ENCODE peak calls at places on chromosomes 1 and 21, in five cellular contexts. One of them, this sample, is unnamed.

GRCh38 chr1:8822383-8823294 is 5.2 kb upstream of the RERE start:
- DNase-seq in mammary epithelial cell: peak; percentile 84
- DNase-seq in GM23248: peak; percentile 92
- DNase-seq in upper lobe of right lung: no peak
- DNase-seq in aorta: no peak
- DNase-seq in this sample: no peak

GRCh38 chr1:4768553-4768952 is 114.1 kb downstream of the AJAP1 start:
- DNase-seq in mammary epithelial cell: no peak
- DNase-seq in GM23248: no peak
- DNase-seq in upper lobe of right lung: no peak
- DNase-seq in aorta: no peak
- DNase-seq in this sample: no peak

GRCh38 chr1:116268211-116268610 is 104.8 kb upstream of the ATP1A1 start:
- DNase-seq in mammary epithelial cell: peak; percentile 93
- DNase-seq in GM23248: peak; percentile 27
- DNase-seq in upper lobe of right lung: peak; percentile 70
- DNase-seq in aorta: peak; percentile 52
- DNase-seq in this sample: peak; percentile 80

GRCh38 chr21:39845581-39846130 is 21.6 kb upstream of the PCP4 start:
- DNase-seq in mammary epithelial cell: no peak
- DNase-seq in GM23248: no peak
- DNase-seq in upper lobe of right lung: no peak
- DNase-seq in aorta: no peak
- DNase-seq in this sample: no peak

GRCh38 chr1:184639205-184639604 is 115.5 kb downstream of the EDEM3 start:
- DNase-seq in mammary epithelial cell: no peak
- DNase-seq in GM23248: no peak
- DNase-seq in upper lobe of right lung: no peak
- DNase-seq in aorta: no peak
- DNase-seq in this sample: no peak

GRCh38 chr1:200917291-200917817 is 22.7 kb downstream of the INAVA start:
- DNase-seq in mammary epithelial cell: peak; percentile 81
- DNase-seq in GM23248: no peak
- DNase-seq in upper lobe of right lung: no peak
- DNase-seq in aorta: no peak
- DNase-seq in this sample: no peak

GRCh38 chr21:41429305-41429704 is 3.3 kb downstream of the MX1 start:
- DNase-seq in mammary epithelial cell: no peak
- DNase-seq in GM23248: no peak
- DNase-seq in upper lobe of right lung: no peak
- DNase-seq in aorta: no peak
- DNase-seq in this sample: no peak

GRCh38 chr1:169914534-169914933 is 20.8 kb upstream of the SCYL3 start:
- DNase-seq in mammary epithelial cell: peak; percentile 38
- DNase-seq in GM23248: peak; percentile 64
- DNase-seq in upper lobe of right lung: no peak
- DNase-seq in aorta: no peak
- DNase-seq in this sample: no peak

GRCh38 chr1:175757381-175758015 is 14.1 kb upstream of the TNR start:
- DNase-seq in mammary epithelial cell: peak; percentile 13
- DNase-seq in GM23248: peak; percentile 12
- DNase-seq in upper lobe of right lung: no peak
- DNase-seq in aorta: no peak
- DNase-seq in this sample: no peak

GRCh38 chr1:71343686-71344416 is 263.0 kb upstream of the ZRANB2 start:
- DNase-seq in mammary epithelial cell: peak; percentile 12
- DNase-seq in GM23248: peak; percentile 14
- DNase-seq in upper lobe of right lung: no peak
- DNase-seq in aorta: no peak
- DNase-seq in this sample: no peak

GRCh38 chr21:29601072-29601471 is 302.4 kb downstream of the BACH1 start:
- DNase-seq in mammary epithelial cell: no peak
- DNase-seq in GM23248: no peak
- DNase-seq in upper lobe of right lung: no peak
- DNase-seq in aorta: no peak
- DNase-seq in this sample: no peak

GRCh38 chr1:10696977-10697376 is 99.5 kb downstream of the CASZ1 start:
- DNase-seq in mammary epithelial cell: no peak
- DNase-seq in GM23248: peak; percentile 24
- DNase-seq in upper lobe of right lung: no peak
- DNase-seq in aorta: no peak
- DNase-seq in this sample: no peak

GRCh38 chr1:19306941-19307340 is 5.0 kb downstream of the AKR7A2 start:
- DNase-seq in mammary epithelial cell: no peak
- DNase-seq in GM23248: no peak
- DNase-seq in upper lobe of right lung: no peak
- DNase-seq in aorta: no peak
- DNase-seq in this sample: no peak

GRCh38 chr1:14928412-14928811 is 225.1 kb upstream of the TMEM51 start:
- DNase-seq in mammary epithelial cell: no peak
- DNase-seq in GM23248: no peak
- DNase-seq in upper lobe of right lung: no peak
- DNase-seq in aorta: no peak
- DNase-seq in this sample: no peak

GRCh38 chr1:209717818-209718217 is 13.2 kb downstream of the HSD11B1 start:
- DNase-seq in mammary epithelial cell: no peak
- DNase-seq in GM23248: no peak
- DNase-seq in upper lobe of right lung: no peak
- DNase-seq in aorta: no peak
- DNase-seq in this sample: no peak

GRCh38 chr1:8094481-8095241 is 68.6 kb upstream of the ERRFI1 start:
- DNase-seq in mammary epithelial cell: peak; percentile 67
- DNase-seq in GM23248: peak; percentile 87
- DNase-seq in upper lobe of right lung: no peak
- DNase-seq in aorta: no peak
- DNase-seq in this sample: no peak

GRCh38 chr1:246005067-246005466 is 502.0 kb downstream of the SMYD3 start:
- DNase-seq in mammary epithelial cell: peak; percentile 77
- DNase-seq in GM23248: peak; percentile 94
- DNase-seq in upper lobe of right lung: no peak
- DNase-seq in aorta: no peak
- DNase-seq in this sample: no peak

GRCh38 chr1:173717238-173717637 is 2.5 kb downstream of the KLHL20 start:
- DNase-seq in mammary epithelial cell: no peak
- DNase-seq in GM23248: peak; percentile 26
- DNase-seq in upper lobe of right lung: no peak
- DNase-seq in aorta: no peak
- DNase-seq in this sample: no peak

GRCh38 chr1:173714441-173714758 is 381 bp upstream of the KLHL20 start:
- DNase-seq in mammary epithelial cell: no peak
- DNase-seq in GM23248: no peak
- DNase-seq in upper lobe of right lung: no peak
- DNase-seq in aorta: no peak
- DNase-seq in this sample: no peak

GRCh38 chr1:173715538-173715844 is 710 bp downstream of the KLHL20 start:
- DNase-seq in mammary epithelial cell: no peak
- DNase-seq in GM23248: no peak
- DNase-seq in upper lobe of right lung: no peak
- DNase-seq in aorta: no peak
- DNase-seq in this sample: no peak

DNA sequence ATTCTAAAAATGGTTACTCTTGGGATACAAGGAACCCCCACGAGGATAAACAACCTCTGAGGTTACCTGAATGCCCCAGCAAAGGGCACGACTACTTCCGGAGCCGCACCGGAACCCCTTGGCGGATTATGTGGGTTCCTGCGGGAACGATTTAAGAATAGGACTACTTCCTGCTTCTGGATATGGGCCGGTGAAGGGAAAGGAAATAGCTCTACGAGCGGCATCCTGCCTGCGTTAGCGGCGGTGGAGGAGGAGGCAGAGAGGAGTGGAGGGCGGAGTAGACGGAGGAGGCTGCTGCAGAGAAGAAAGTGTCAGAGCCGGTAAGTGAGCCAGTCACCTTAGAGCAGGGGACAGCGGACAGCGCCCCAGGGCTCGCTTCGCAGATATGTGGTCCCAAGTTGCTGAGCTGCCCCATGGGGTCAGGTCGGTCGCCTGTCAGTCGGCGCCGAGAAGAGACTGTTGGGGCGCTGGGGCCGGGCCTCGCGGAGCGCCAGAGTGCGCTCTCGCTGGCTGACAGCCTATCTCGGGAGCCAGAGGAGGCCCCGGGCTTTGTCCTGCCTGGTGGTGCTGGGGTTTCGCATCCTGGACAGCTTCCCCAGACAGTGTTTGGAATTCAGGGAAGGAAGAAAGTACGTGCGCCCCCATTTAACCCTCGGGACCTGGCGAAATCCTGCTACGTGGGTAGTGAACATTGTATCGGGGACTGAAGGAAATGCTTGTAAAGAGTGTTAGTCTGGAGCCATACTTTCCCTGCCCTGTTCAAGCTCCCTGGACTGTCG is at the start of gene KLHL20:
- DNase-seq in mammary epithelial cell: peak; percentile 89
- DNase-seq in GM23248: peak; percentile 95
- DNase-seq in upper lobe of right lung: peak; percentile 88
- DNase-seq in aorta: peak; percentile 87
- DNase-seq in this sample: peak; percentile 71
- H3K27ac ChIP-seq in mammary epithelial cell: peak within 1 kb of the TSS; percentile 47
- H3K27ac ChIP-seq in GM23248: peak within 1 kb of the TSS; percentile 71
- H3K27ac ChIP-seq in upper lobe of right lung: peak within 1 kb of the TSS; percentile 94
- H3K27ac ChIP-seq in aorta: peak within 1 kb of the TSS; percentile 88
- H3K27ac ChIP-seq in this sample: peak within 1 kb of the TSS; percentile 86

GRCh38 chr1:215022204-215022603 is 60.3 kb upstream of the KCNK2 start:
- DNase-seq in mammary epithelial cell: no peak
- DNase-seq in GM23248: no peak
- DNase-seq in upper lobe of right lung: no peak
- DNase-seq in aorta: no peak
- DNase-seq in this sample: no peak
- H3K27ac ChIP-seq in mammary epithelial cell: no peak overlapping the region
- H3K27ac ChIP-seq in GM23248: peak overlapping the region; percentile 74
- H3K27ac ChIP-seq in upper lobe of right lung: no peak overlapping the region
- H3K27ac ChIP-seq in aorta: no peak overlapping the region
- H3K27ac ChIP-seq in this sample: no peak overlapping the region

GRCh38 chr1:96538883-96539282 is 182.7 kb upstream of the PTBP2 start:
- DNase-seq in mammary epithelial cell: no peak
- DNase-seq in GM23248: peak; percentile 94
- DNase-seq in upper lobe of right lung: no peak
- DNase-seq in aorta: no peak
- DNase-seq in this sample: no peak
- H3K27ac ChIP-seq in mammary epithelial cell: no peak overlapping the region
- H3K27ac ChIP-seq in GM23248: peak overlapping the region; percentile 89
- H3K27ac ChIP-seq in upper lobe of right lung: peak overlapping the region; percentile 71
- H3K27ac ChIP-seq in aorta: no peak overlapping the region
- H3K27ac ChIP-seq in this sample: peak overlapping the region; percentile 58

GRCh38 chr1:166974647-166975345 is 544 bp downstream of the ILDR2 start:
- DNase-seq in mammary epithelial cell: no peak
- DNase-seq in GM23248: no peak
- DNase-seq in upper lobe of right lung: no peak
- DNase-seq in aorta: no peak
- DNase-seq in this sample: no peak
- H3K27ac ChIP-seq in mammary epithelial cell: no peak overlapping the region
- H3K27ac ChIP-seq in GM23248: no peak overlapping the region
- H3K27ac ChIP-seq in upper lobe of right lung: no peak overlapping the region
- H3K27ac ChIP-seq in aorta: no peak overlapping the region
- H3K27ac ChIP-seq in this sample: no peak overlapping the region

DNA sequence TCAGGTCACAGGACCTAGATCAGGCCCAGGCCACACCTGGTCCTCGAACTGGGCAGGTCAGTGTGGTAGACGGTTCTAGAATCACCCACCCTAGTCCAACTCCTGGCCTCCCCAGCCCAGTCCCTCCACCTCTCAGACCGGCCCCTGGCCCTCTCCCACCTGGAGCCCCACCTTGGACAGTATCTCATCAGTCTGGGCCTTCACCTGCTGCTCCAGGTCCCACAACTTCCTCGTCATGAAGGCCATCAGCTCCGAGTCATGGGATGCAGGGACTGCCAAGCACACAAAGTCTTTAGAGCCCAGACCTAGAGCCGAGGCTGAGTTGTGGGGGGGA is 8.7 kb downstream of the UBXN11 start:
- DNase-seq in mammary epithelial cell: no peak
- DNase-seq in GM23248: no peak
- DNase-seq in upper lobe of right lung: no peak
- DNase-seq in aorta: no peak
- DNase-seq in this sample: no peak
- H3K27ac ChIP-seq in mammary epithelial cell: no peak overlapping the region
- H3K27ac ChIP-seq in GM23248: no peak overlapping the region
- H3K27ac ChIP-seq in upper lobe of right lung: no peak overlapping the region
- H3K27ac ChIP-seq in aorta: no peak overlapping the region
- H3K27ac ChIP-seq in this sample: no peak overlapping the region

GRCh38 chr1:77319036-77319705 is 37.4 kb downstream of the AK5 start:
- DNase-seq in mammary epithelial cell: peak; percentile 11
- DNase-seq in GM23248: peak; percentile 80
- DNase-seq in upper lobe of right lung: no peak
- DNase-seq in aorta: no peak
- DNase-seq in this sample: no peak

GRCh38 chr1:77316966-77317365 is 35.1 kb downstream of the AK5 start:
- DNase-seq in mammary epithelial cell: no peak
- DNase-seq in GM23248: peak; percentile 17
- DNase-seq in upper lobe of right lung: no peak
- DNase-seq in aorta: no peak
- DNase-seq in this sample: no peak

GRCh38 chr1:77322061-77322900 is 40.5 kb downstream of the AK5 start:
- DNase-seq in mammary epithelial cell: peak; percentile 94
- DNase-seq in GM23248: peak; percentile 90
- DNase-seq in upper lobe of right lung: no peak
- DNase-seq in aorta: no peak
- DNase-seq in this sample: no peak
- H3K27ac ChIP-seq in mammary epithelial cell: peak overlapping the region; percentile 65
- H3K27ac ChIP-seq in GM23248: peak overlapping the region; percentile 80
- H3K27ac ChIP-seq in upper lobe of right lung: no peak overlapping the region
- H3K27ac ChIP-seq in aorta: no peak overlapping the region
- H3K27ac ChIP-seq in this sample: no peak overlapping the region

GRCh38 chr1:50976111-50976889 is 6.3 kb downstream of the CDKN2C start:
- DNase-seq in mammary epithelial cell: no peak
- DNase-seq in GM23248: no peak
- DNase-seq in upper lobe of right lung: no peak
- DNase-seq in aorta: no peak
- DNase-seq in this sample: no peak

GRCh38 chr1:50973875-50974617 is 4.0 kb downstream of the CDKN2C start:
- DNase-seq in mammary epithelial cell: no peak
- DNase-seq in GM23248: no peak
- DNase-seq in upper lobe of right lung: no peak
- DNase-seq in aorta: no peak
- DNase-seq in this sample: no peak

GRCh38 chr1:50976890-50977574 is 7.0 kb downstream of the CDKN2C start:
- DNase-seq in mammary epithelial cell: peak; percentile 25
- DNase-seq in GM23248: peak; percentile 80
- DNase-seq in upper lobe of right lung: peak; percentile 58
- DNase-seq in aorta: peak; percentile 52
- DNase-seq in this sample: no peak

GRCh38 chr1:50974618-50974935 is 4.5 kb downstream of the CDKN2C start:
- DNase-seq in mammary epithelial cell: no peak
- DNase-seq in GM23248: no peak
- DNase-seq in upper lobe of right lung: no peak
- DNase-seq in aorta: no peak
- DNase-seq in this sample: no peak

DNA sequence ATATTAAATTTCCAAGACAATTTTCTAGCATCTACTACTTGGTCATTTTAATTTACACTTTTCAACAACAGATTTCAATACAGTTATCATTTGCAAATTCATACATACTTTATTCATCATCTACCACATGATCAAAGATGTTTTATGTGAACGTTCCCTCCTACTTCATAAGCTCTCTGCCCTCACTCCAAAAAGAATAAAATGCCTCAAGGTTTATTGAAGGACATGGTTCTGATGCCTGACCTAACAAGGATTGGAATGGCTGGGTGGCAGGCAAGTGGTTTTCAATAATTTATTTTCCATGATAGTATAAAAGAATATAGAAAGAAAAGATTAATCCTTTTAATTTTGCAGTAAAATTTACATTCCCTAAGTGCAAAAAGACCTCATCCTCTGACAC is 5.4 kb downstream of the CDKN2C start:
- DNase-seq in mammary epithelial cell: no peak
- DNase-seq in GM23248: no peak
- DNase-seq in upper lobe of right lung: no peak
- DNase-seq in aorta: no peak
- DNase-seq in this sample: no peak
- H3K27ac ChIP-seq in mammary epithelial cell: no peak overlapping the region
- H3K27ac ChIP-seq in GM23248: no peak overlapping the region
- H3K27ac ChIP-seq in upper lobe of right lung: no peak overlapping the region
- H3K27ac ChIP-seq in aorta: no peak overlapping the region
- H3K27ac ChIP-seq in this sample: no peak overlapping the region

GRCh38 chr1:216566809-216567208 is 143.6 kb upstream of the USH2A start:
- DNase-seq in mammary epithelial cell: peak; percentile 12
- DNase-seq in GM23248: peak; percentile 30
- DNase-seq in upper lobe of right lung: no peak
- DNase-seq in aorta: no peak
- DNase-seq in this sample: no peak
- H3K27ac ChIP-seq in mammary epithelial cell: no peak overlapping the region
- H3K27ac ChIP-seq in GM23248: no peak overlapping the region
- H3K27ac ChIP-seq in upper lobe of right lung: no peak overlapping the region
- H3K27ac ChIP-seq in aorta: no peak overlapping the region
- H3K27ac ChIP-seq in this sample: no peak overlapping the region